ENCODE peak calls at places on chromosomes 16 and 17, in six cellular contexts. Q is aorta; O is activated CD8-positive, alpha-beta T cell treated with anti-CD3 and anti-CD28 coated beads for 36 hours; I is Right ventricle myocardium superior; N is heart right ventricle; S is activated naive CD8-positive, alpha-beta T cell treated with anti-CD3 and anti-CD28 coated beads, Interleukin-2, amount 10 ng/mL, durations not matched to agents 7 days and 5 days. E is an unnamed sample.

GRCh38 chr17:59842901-59843652 is 49.7 kb downstream of the TUBD1 start:
- ATAC-seq in Q (no peak), I (no peak), N (no peak), O (peak; percentile 68), S (peak; percentile 25), E (peak; percentile 67)

GRCh38 chr17:28760987-28761562 is 17.3 kb downstream of the TRAF4 start:
- ATAC-seq in Q (no peak), N (peak; percentile 54), I (peak; percentile 64), O (no peak), S (no peak), E (no peak)

GRCh38 chr17:77728022-77728671 is 230.4 kb upstream of the TNRC6C start:
- ATAC-seq in I (peak; percentile 65), N (peak; percentile 71), Q (peak; percentile 72), O (no peak), S (no peak), E (no peak)

GRCh38 chr17:45894022-45894784 is at the start of gene MAPT:
- ATAC-seq in I (peak; percentile 98), S (peak; percentile 91), Q (peak; percentile 96), N (peak; percentile 94), O (peak; percentile 92), E (peak; percentile 93)

GRCh38 chr17:37648555-37648954 is 5.3 kb upstream of the DDX52 start:
- ATAC-seq in N (no peak), S (no peak), Q (no peak), O (no peak), I (no peak), E (no peak)

GRCh38 chr17:28174352-28175046 is 132.0 kb downstream of the NLK start:
- ATAC-seq in S (peak; percentile 79), O (peak; percentile 75), N (no peak), I (no peak), Q (no peak), E (peak; percentile 49)

GRCh38 chr17:42051013-42051400 is 606 bp upstream of the C17orf113 start:
- ATAC-seq in Q (no peak), I (no peak), O (no peak), S (no peak), N (no peak), E (no peak)

GRCh38 chr17:14784997-14785696 is 480.0 kb downstream of the PMP22 start:
- ATAC-seq in I (no peak), O (peak; percentile 67), Q (no peak), S (no peak), N (no peak), E (peak; percentile 49)

GRCh38 chr16:15509593-15510520 is 75.5 kb downstream of the BMERB1 start:
- ATAC-seq in N (no peak), O (peak; percentile 75), I (no peak), Q (no peak), S (peak; percentile 72), E (peak; percentile 37)

GRCh38 chr17:81131486-81132196 is 33.7 kb upstream of the PVALEF start:
- ATAC-seq in Q (no peak), S (no peak), O (no peak), I (no peak), N (no peak), E (no peak)

GRCh38 chr16:88468289-88469129 is 15.4 kb downstream of the ZFPM1 start:
- ATAC-seq in Q (no peak), O (peak; percentile 59), I (no peak), S (no peak), N (no peak), E (peak; percentile 68)

GRCh38 chr16:87855852-87856715 is 13.2 kb downstream of the SLC7A5 start:
- ATAC-seq in O (peak; percentile 48), I (peak; percentile 12), N (peak; percentile 23), S (peak; percentile 81), Q (no peak), E (peak; percentile 70)

GRCh38 chr17:44170499-44171201 is at the start of gene ASB16:
- ATAC-seq in Q (peak; percentile 65), I (peak; percentile 82), N (peak; percentile 91), S (no peak), O (no peak), E (no peak)

GRCh38 chr16:31052131-31052530 is 18.8 kb downstream of the STX4 start:
- ATAC-seq in S (no peak), Q (no peak), O (peak; percentile 89), N (no peak), I (no peak), E (peak; percentile 98)

GRCh38 chr17:19753049-19753444 is 4.9 kb upstream of the ALDH3A1 start:
- ATAC-seq in O (no peak), Q (peak; percentile 94), S (no peak), N (peak; percentile 98), I (peak; percentile 92), E (no peak)

GRCh38 chr16:83715217-83715920 is 92.4 kb upstream of the HSBP1 start:
- ATAC-seq in S (no peak), I (no peak), N (no peak), O (no peak), Q (no peak), E (no peak)

GRCh38 chr17:38589462-38590114 is 16.2 kb downstream of the SRCIN1 start:
- ATAC-seq in O (no peak), I (no peak), S (no peak), Q (no peak), N (no peak), E (no peak)

GRCh38 chr16:19474617-19475016 is 47.3 kb downstream of the GDE1 start:
- ATAC-seq in Q (no peak), N (no peak), I (no peak), O (no peak), S (no peak), E (no peak)

GRCh38 chr16:1357906-1358566 is 6.3 kb downstream of the GNPTG start:
- ATAC-seq in Q (peak; percentile 3), S (no peak), I (no peak), N (no peak), O (peak; percentile 42), E (peak; percentile 42)

GRCh38 chr17:29169806-29170591 is 10.2 kb downstream of the MYO18A start:
- ATAC-seq in Q (no peak), S (no peak), N (no peak), O (no peak), I (no peak), E (no peak)

GRCh38 chr16:9138021-9138680 is 46.7 kb downstream of the HAPSTR1 start:
- ATAC-seq in Q (peak; percentile 19), N (no peak), O (no peak), S (no peak), I (no peak), E (no peak)

GRCh38 chr16:55264949-55265348 is 59.1 kb upstream of the IRX6 start:
- ATAC-seq in S (no peak), O (no peak), I (no peak), N (no peak), Q (no peak), E (no peak)

GRCh38 chr16:49664221-49665215 is 191.4 kb downstream of the ZNF423 start:
- ATAC-seq in I (peak; percentile 81), N (peak; percentile 70), O (no peak), Q (peak; percentile 52), S (no peak), E (no peak)

GRCh38 chr17:76968707-76969597 is 100.7 kb downstream of the MGAT5B start:
- ATAC-seq in O (peak; percentile 88), I (no peak), N (peak; percentile 24), Q (no peak), S (peak; percentile 79), E (peak; percentile 93)

GRCh38 chr16:24841291-24841690 is 4.5 kb upstream of the SLC5A11 start:
- ATAC-seq in S (no peak), I (no peak), N (no peak), O (no peak), Q (no peak), E (peak; percentile 18)

GRCh38 chr16:89720520-89720858 is 209 bp downstream of the VPS9D1 start:
- ATAC-seq in Q (peak; percentile 43), I (peak; percentile 38), S (no peak), N (peak; percentile 15), O (no peak), E (no peak)

GRCh38 chr17:19579867-19580565 is 46.4 kb downstream of the SLC47A1 start:
- ATAC-seq in I (peak; percentile 76), S (no peak), O (no peak), Q (peak; percentile 62), N (no peak), E (no peak)

GRCh38 chr16:28311913-28312312 is 19.6 kb downstream of the SBK1 start:
- ATAC-seq in I (no peak), N (no peak), S (no peak), Q (no peak), O (peak; percentile 17), E (peak; percentile 42)

GRCh38 chr17:66351053-66351452 is 48.6 kb downstream of the PRKCA start:
- ATAC-seq in S (no peak), N (peak; percentile 23), Q (no peak), I (peak; percentile 21), O (no peak), E (no peak)

GRCh38 chr16:89314357-89314756 is 96.9 kb downstream of the ZNF778 start:
- ATAC-seq in O (peak; percentile 20), Q (no peak), S (peak; percentile 24), I (no peak), N (no peak), E (peak; percentile 37)

GRCh38 chr16:83109736-83110135 is 483.0 kb downstream of the CDH13 start:
- ATAC-seq in I (no peak), Q (no peak), N (no peak), O (no peak), S (no peak), E (no peak)

GRCh38 chr17:17900615-17901520 is 64.1 kb upstream of the SREBF1 start:
- ATAC-seq in N (peak; percentile 95), O (no peak), S (no peak), I (peak; percentile 96), Q (peak; percentile 92), E (no peak)

E was measured in activated T-helper 17 cell treated with anti-CD3 and anti-CD28 coated beads, Interleukin-2, amount 50 U/mL, for 72 hours.